ENCODE peak calls at places on chromosomes 6 and 20, in six cellular contexts. K is ELR, Z is T-helper 2 cell, C is kidney glomerular epithelial cell, T is C1 segment of cervical spinal cord, W is WTC11. O is an unnamed sample.

GRCh38 chr6:11473008-11473740 is 64.4 kb upstream of the TMEM170B start:
- DNase-seq in K (no peak), Z (no peak), C (no peak), T (no peak), W (no peak), O (no peak)

GRCh38 chr6:134678436-134678889 is 271.4 kb downstream of the ALDH8A1 start:
- DNase-seq in K (no peak), Z (no peak), C (peak), T (no peak), W (no peak), O (no peak)

GRCh38 chr20:25280574-25281535 is 33.0 kb downstream of the PYGB start:
- DNase-seq in K (no peak), Z (no peak), C (no peak), T (no peak), W (peak), O (no peak)

GRCh38 chr6:87182321-87182720 is 27.0 kb downstream of the ZNF292 start:
- DNase-seq in K (no peak), Z (no peak), C (peak), T (no peak), W (no peak), O (no peak)

GRCh38 chr20:38893485-38894090 is 32.6 kb upstream of the FAM83D start:
- DNase-seq in K (peak), Z (peak), C (no peak), T (peak), W (peak), O (peak)

GRCh38 chr6:95286874-95287273 is 290.5 kb upstream of the MANEA start:
- DNase-seq in K (no peak), Z (no peak), C (no peak), T (no peak), W (no peak), O (no peak)

GRCh38 chr20:48064929-48065328 is 279.6 kb upstream of the SULF2 start:
- DNase-seq in K (peak), Z (no peak), C (peak), T (no peak), W (no peak), O (no peak)

GRCh38 chr6:34484899-34485298 is 19.0 kb downstream of the PACSIN1 start:
- DNase-seq in K (peak), Z (no peak), C (no peak), T (no peak), W (no peak), O (peak)

GRCh38 chr20:58976095-58976730 is 4.8 kb upstream of the NELFCD start:
- DNase-seq in K (peak), Z (no peak), C (no peak), T (no peak), W (no peak), O (no peak)

GRCh38 chr20:24985802-24986201 is 6.7 kb downstream of the APMAP start:
- DNase-seq in K (no peak), Z (no peak), C (no peak), T (no peak), W (no peak), O (no peak)

GRCh38 chr20:3818155-3819151 is 1.9 kb upstream of the AP5S1 start:
- DNase-seq in K (peak), Z (no peak), C (peak), T (no peak), W (peak), O (no peak)

GRCh38 chr20:10609276-10609675 is 64.5 kb downstream of the JAG1 start:
- DNase-seq in K (no peak), Z (no peak), C (no peak), T (no peak), W (no peak), O (no peak)

GRCh38 chr6:20265842-20266241 is 53.6 kb upstream of the MBOAT1 start:
- DNase-seq in K (no peak), Z (no peak), C (no peak), T (no peak), W (no peak), O (no peak)

GRCh38 chr6:69948479-69949114 is 82.2 kb downstream of the COL19A1 start:
- DNase-seq in K (no peak), Z (no peak), C (no peak), T (no peak), W (no peak), O (no peak)